ENCODE peak calls at places on chromosome 1, in six cellular contexts. L is HCT116, A is neural progenitor cell, M is GM23248, R is GM23338, O is PC-3. T is an unnamed sample.

GRCh38 chr1:121558514-121558913 is 373.7 kb downstream of the SRGAP2C start:
- DNase-seq in A (peak), O (peak), R (peak), M (peak), L (no peak), T (no peak)

GRCh38 chr1:162541619-162542141 is 19.8 kb upstream of the UAP1 start:
- DNase-seq in A (no peak), R (no peak), M (peak), O (peak), L (peak), T (no peak)

GRCh38 chr1:85048296-85049064 is at the start of gene MCOLN3:
- DNase-seq in A (peak), O (peak), R (peak), L (peak), M (peak), T (peak)

GRCh38 chr1:40386796-40387195 is 13.3 kb downstream of the SMAP2 start:
- DNase-seq in A (no peak), O (no peak), M (no peak), R (no peak), L (no peak), T (no peak)

GRCh38 chr1:231638647-231639046 is 12.1 kb downstream of the DISC1 start:
- DNase-seq in O (peak), R (no peak), M (peak), A (no peak), L (no peak), T (no peak)

GRCh38 chr1:85448358-85448757 is 16.6 kb downstream of the DDAH1 start:
- DNase-seq in L (no peak), A (no peak), M (peak), O (peak), R (no peak), T (no peak)

GRCh38 chr1:41977329-41977728 is 58.6 kb upstream of the HIVEP3 start:
- DNase-seq in O (no peak), A (no peak), M (no peak), L (no peak), R (peak), T (no peak)

GRCh38 chr1:77906146-77906545 is 17.7 kb downstream of the NEXN start:
- DNase-seq in L (no peak), A (no peak), R (no peak), O (no peak), M (no peak), T (no peak)

GRCh38 chr1:207619833-207620572 is 24.9 kb upstream of the CR1L start:
- DNase-seq in O (peak), M (peak), A (peak), L (peak), R (peak), T (peak)

GRCh38 chr1:217911908-217912307 is 280.8 kb downstream of the SPATA17 start:
- DNase-seq in O (peak), A (no peak), L (no peak), M (peak), R (peak), T (peak)

GRCh38 chr1:100736324-100736723 is 16.8 kb downstream of the VCAM1 start:
- DNase-seq in A (no peak), L (no peak), O (no peak), M (peak), R (no peak), T (no peak)

GRCh38 chr1:180271640-180272255 is 41.7 kb downstream of the LHX4 start:
- DNase-seq in L (no peak), O (no peak), A (no peak), M (no peak), R (no peak), T (no peak)

GRCh38 chr1:203628997-203629508 is 2.4 kb downstream of the ATP2B4 start:
- DNase-seq in M (peak), L (no peak), R (no peak), O (no peak), A (no peak), T (no peak)

DNA sequence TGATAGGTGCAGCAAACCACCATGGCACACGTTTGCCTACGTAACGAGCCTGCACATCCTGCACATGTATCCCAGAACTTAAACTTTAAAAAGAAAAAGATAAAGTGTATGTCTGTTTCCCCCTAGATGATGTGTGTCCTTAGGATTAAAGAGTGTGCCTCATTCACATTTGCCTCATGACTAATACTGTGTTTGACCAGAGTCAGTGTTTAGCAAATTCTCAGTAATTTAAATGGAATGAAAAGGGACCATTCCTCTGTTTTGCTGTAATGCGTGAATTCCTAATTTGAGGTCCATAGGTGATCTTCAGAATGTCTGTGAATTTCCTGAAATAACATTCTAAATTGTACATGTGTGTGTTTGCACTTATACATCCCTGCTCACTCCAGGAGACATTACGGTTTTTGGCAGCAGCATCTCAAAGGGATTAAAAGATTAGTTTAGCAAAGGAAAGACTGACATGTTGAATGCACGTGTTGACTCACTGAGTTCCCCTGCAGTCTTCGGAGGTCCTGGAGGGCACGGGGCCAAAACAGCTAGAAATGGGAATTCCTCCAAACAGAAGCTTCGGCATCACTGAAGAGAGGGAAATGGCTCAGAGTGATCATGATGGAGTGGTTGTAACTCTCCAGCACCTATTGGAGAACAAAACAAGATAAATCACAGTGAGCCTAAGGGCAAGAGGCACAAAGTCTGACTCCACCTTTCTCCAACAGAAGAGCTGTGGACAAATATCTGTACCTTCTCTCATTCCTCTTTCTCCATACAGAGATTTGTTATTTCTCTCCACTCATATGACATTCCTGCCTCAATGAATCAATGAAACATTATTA is 19.1 kb upstream of the SLC35F3 start:
- DNase-seq in A (no peak), L (no peak), R (no peak), M (no peak), O (peak), T (no peak)
- TF ChIP-seq EZH2phosphoT487 in A (no peak), L (no peak), R (no peak), M (no peak), O (no peak), T (no peak)

GRCh38 chr1:44970317-44970716 is 16.1 kb downstream of the EIF2B3 start:
- DNase-seq in L (no peak), A (no peak), O (peak), M (no peak), R (no peak), T (no peak)
- TF ChIP-seq EZH2phosphoT487 in L (no peak), A (no peak), O (no peak), M (no peak), R (no peak), T (no peak)

DNA sequence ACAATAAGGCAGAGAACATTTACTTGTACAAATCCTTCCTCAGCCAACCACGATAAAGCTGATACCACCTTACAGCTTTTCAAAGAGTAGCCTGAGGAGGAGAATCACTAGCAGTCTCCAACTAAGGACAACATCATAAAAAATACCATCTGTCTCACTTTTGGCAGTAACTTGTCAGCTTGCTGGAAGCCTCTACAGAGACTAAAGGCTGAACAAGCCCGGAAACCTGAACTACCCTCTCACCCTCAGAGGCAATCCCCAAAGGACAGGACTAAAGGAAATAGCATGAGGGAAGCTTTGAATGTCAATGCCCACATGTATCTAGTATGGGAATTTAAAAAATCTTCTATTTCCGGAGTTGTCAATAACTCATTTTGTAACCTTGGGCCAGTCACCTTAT is 10.6 kb downstream of the SRSF4 start:
- DNase-seq in R (no peak), M (peak), L (no peak), O (no peak), A (no peak), T (no peak)
- TF ChIP-seq EZH2phosphoT487 in R (no peak), M (no peak), L (no peak), O (no peak), A (no peak), T (no peak)

DNA sequence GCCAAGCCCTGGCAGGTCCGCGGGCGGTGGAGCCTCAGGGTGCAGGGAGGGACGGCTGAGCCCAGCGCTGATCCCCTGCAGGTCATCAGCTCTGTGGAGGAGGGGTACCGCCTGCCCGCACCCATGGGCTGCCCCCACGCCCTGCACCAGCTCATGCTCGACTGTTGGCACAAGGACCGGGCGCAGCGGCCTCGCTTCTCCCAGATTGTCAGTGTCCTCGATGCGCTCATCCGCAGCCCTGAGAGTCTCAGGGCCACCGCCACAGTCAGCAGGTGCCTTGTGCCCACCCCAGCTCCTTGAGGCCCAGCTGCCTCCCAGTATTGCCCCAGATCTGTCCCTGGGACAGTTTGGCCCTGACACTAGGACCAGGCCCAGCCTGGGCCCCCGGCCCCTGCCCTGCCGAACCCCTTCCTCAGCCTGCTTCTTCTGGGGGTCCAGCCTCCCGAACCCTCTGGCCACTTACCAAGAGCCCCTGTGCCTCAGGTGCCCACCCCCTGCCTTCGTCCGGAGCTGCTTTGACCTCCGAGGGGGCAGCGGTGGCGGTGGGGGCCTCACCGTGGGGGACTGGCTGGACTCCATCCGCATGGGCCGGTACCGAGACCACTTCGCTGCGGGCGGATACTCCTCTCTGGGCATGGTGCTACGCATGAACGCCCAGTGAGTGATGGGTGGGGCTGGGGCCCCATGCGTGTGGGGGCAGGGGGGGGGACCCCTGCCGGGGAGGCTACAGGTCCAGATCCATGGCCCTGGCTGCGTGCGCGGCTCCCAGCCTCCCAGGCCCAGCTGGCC is 35.4 kb upstream of the C1QA start:
- DNase-seq in R (no peak), A (no peak), O (no peak), M (no peak), L (no peak), T (no peak)
- TF ChIP-seq EZH2phosphoT487 in R (no peak), A (no peak), O (no peak), M (no peak), L (no peak), T (no peak)

DNA sequence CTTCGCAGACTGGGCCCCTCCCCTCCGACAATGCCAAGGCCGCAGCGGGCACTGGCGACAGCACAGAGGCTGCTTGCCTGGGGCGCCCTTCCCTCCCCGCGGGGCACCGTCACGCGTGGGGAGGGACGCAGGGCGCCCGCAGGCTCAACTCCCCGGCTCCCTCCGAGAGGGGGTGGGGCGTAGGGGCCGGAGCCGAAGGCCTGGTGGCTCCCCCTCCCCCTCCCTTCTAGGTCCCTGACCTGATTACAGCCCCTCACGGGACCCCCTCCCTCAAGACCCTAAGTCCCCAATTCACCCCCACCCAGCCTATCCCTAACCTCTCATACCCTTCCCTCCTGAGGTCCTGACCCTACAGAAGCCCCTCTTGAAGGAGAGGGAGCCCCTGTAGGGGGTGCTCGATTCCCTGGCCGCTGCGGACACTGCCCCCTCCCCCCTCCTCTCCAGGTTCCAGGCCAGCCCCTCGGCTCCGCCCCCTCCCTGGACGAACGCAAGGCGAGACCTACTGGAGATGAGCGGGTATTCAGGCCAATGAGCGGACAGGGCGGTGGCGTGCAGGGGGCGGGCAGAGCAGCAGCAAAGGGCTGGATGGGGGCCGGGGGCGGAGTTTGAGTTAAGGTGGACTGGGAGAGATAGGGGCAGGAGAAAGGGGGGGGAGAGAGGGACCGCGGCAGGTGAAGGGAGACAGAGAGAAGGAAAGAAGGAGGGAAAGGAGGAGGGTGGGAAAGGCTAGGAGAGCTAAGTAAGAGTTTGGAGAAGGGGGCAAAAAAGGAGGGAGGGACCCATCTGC is 721 bp upstream of the ZBTB7B start:
- DNase-seq in A (peak), M (peak), L (peak), R (peak), O (peak), T (peak)
- TF ChIP-seq EZH2phosphoT487 in A (no peak), M (no peak), L (no peak), R (no peak), O (no peak), T (no peak)

GRCh38 chr1:12540580-12541273 is 77.3 kb downstream of the DHRS3 start:
- DNase-seq in O (no peak), M (peak), L (no peak), R (no peak), A (no peak), T (no peak)
- TF ChIP-seq EZH2phosphoT487 in O (no peak), M (no peak), L (no peak), R (no peak), A (no peak), T (no peak)

GRCh38 chr1:15504436-15504835 is 19.6 kb downstream of the CASP9 start:
- DNase-seq in A (no peak), O (no peak), M (no peak), R (no peak), L (no peak), T (no peak)

GRCh38 chr1:15500184-15500958 is 23.6 kb downstream of the CASP9 start:
- DNase-seq in A (no peak), O (no peak), M (no peak), R (no peak), L (no peak), T (no peak)

GRCh38 chr1:15507278-15507677 is 16.7 kb downstream of the CASP9 start:
- DNase-seq in O (no peak), M (no peak), A (no peak), R (no peak), L (no peak), T (no peak)

GRCh38 chr1:15506831-15507230 is 17.2 kb downstream of the CASP9 start:
- DNase-seq in R (no peak), A (no peak), L (no peak), O (no peak), M (no peak), T (no peak)

GRCh38 chr1:15501208-15502032 is 22.6 kb downstream of the CASP9 start:
- DNase-seq in A (peak), O (peak), R (peak), M (peak), L (peak), T (peak)
- TF ChIP-seq EZH2phosphoT487 in A (no peak), O (no peak), R (no peak), M (no peak), L (no peak), T (no peak)

DNA sequence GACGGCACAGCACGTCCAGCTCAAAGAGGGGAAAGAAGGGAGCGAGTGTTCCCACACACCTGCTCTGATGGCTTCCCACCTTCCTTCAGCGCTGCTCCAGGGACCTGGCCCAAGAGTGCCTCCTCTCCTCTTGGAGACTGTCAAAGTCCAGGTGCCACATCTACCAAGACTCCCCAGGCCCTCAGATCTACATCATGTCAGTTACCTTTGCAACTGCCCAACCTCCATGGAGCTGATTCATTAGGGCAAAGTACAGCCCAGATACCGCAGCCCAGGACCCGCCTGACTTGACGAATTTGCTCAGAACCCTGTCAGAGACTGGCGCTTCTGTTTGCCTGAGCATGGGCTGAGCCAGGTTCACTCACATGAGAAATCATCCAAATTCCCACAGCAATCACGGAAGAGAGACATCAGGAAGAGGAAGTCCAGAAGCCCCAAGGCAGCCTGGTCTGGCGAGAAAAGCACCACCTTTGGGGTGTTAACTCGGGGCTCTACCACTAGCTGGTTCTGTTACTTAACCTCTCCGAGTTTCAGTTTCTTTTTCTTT is at the start of gene SEC16B:
- DNase-seq in A (no peak), O (no peak), R (peak), L (no peak), M (no peak), T (no peak)
- TF ChIP-seq EZH2phosphoT487 in A (no peak), O (no peak), R (no peak), L (no peak), M (no peak), T (no peak)

DNA sequence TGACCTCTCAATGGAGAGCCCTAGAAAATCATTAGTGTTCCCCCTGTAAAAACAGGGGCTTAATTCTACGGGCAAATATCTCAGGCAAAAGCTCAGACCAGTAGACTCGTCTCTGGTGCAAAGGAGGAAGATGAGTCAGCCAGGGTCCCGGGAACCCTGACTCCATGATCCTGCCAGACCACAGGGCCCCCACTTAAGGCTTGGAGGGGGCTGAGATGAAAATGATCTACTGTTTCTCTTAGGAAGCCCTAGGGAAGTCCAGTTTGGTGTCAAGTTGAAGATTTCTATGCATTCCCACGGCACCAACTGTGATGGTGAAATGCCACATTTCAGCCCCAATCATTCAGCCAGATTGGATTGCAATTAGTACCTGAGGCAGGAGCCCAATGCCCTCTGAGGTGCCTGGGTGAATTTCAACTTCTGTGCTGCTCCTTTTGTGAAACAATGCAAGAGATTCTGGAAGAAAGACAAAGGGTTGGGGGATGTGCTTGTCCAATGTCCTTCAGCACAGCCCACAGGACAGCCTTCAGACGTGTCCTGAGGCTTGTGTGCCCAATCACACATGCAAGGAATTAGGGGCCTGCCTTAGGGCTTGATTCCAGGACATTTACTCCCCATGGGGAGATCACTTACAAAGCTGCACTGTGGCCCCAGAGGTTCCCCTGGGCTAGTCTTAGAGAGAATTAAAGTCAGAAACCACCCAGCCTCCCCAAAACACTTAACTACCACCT is 18.1 kb downstream of the NAV1 start:
- DNase-seq in O (no peak), R (no peak), L (no peak), M (peak), A (no peak), T (no peak)
- TF ChIP-seq EZH2phosphoT487 in O (no peak), R (no peak), L (no peak), M (no peak), A (no peak), T (no peak)

DNA sequence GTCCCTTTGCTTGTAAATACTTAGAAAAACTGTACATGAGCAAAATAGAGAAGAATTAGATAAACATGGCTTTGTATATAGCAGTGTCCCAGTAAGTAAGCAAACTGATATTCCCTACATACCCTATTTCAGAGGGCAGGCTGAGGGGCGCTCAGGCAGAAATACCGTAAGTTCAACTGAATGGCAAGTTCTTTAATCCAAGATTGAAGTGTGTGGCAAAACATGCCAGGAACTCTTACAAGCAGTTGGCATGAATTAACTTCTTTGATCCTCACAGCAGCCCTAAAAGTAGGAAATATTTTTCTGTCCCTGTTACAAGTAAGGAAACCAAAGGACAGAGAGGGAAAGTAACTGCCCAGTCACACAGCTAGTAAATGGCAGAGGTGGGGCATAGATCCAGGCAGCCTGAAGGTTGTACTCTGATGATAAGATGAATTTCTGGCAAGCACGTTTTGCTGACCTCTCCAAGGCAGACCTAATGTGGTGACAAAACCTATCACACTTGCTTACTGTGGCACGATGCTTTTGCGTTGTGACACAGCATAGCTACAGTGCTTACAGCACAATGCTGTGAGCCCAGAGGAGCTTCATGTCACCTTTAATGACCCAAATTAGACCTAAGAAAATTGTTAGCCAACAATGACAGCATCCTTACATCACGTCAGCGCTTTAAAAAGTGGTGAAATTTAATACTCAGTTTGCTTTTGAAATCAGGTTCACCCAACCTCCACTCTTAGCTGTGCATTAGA is 35.0 kb upstream of the THEM4 start:
- DNase-seq in A (no peak), R (no peak), M (peak), L (no peak), O (no peak), T (no peak)
- TF ChIP-seq EZH2phosphoT487 in A (no peak), R (no peak), M (no peak), L (no peak), O (no peak), T (no peak)